ENCODE peak calls at places on chromosomes 12 and 14, in eight cellular contexts. One of them, this sample, is unnamed.

GRCh38 chr14:54568821-54569591 is 2.1 kb downstream of the SAMD4A start:
- DNase-seq in heart right ventricle: no peak
- DNase-seq in astrocyte of the spinal cord: no peak
- DNase-seq in ascending aorta: no peak
- DNase-seq in AG09309: no peak
- DNase-seq in A549: no peak
- DNase-seq in choroid plexus epithelial cell: peak; percentile 57
- DNase-seq in lower leg skin: peak; percentile 88
- DNase-seq in this sample: peak; percentile 55

GRCh38 chr12:123840765-123841425 is 78.8 kb downstream of the DNAH10 start:
- DNase-seq in heart right ventricle: no peak
- DNase-seq in astrocyte of the spinal cord: no peak
- DNase-seq in ascending aorta: no peak
- DNase-seq in AG09309: no peak
- DNase-seq in A549: no peak
- DNase-seq in choroid plexus epithelial cell: no peak
- DNase-seq in lower leg skin: no peak
- DNase-seq in this sample: peak; percentile 13

GRCh38 chr12:81722004-81722403 is 37.1 kb downstream of the PPFIA2 start:
- DNase-seq in heart right ventricle: no peak
- DNase-seq in astrocyte of the spinal cord: peak; percentile 7
- DNase-seq in ascending aorta: no peak
- DNase-seq in AG09309: no peak
- DNase-seq in A549: no peak
- DNase-seq in choroid plexus epithelial cell: peak; percentile 13
- DNase-seq in lower leg skin: no peak
- DNase-seq in this sample: no peak

GRCh38 chr14:35197015-35197414 is 74.7 kb downstream of the PRORP start:
- DNase-seq in heart right ventricle: no peak
- DNase-seq in astrocyte of the spinal cord: peak; percentile 11
- DNase-seq in ascending aorta: no peak
- DNase-seq in AG09309: no peak
- DNase-seq in A549: peak; percentile 66
- DNase-seq in choroid plexus epithelial cell: peak; percentile 37
- DNase-seq in lower leg skin: no peak
- DNase-seq in this sample: peak; percentile 67

GRCh38 chr12:128771681-128772080 is 52.1 kb downstream of the SLC15A4 start:
- DNase-seq in heart right ventricle: no peak
- DNase-seq in astrocyte of the spinal cord: no peak
- DNase-seq in ascending aorta: no peak
- DNase-seq in AG09309: no peak
- DNase-seq in A549: no peak
- DNase-seq in choroid plexus epithelial cell: peak; percentile 63
- DNase-seq in lower leg skin: no peak
- DNase-seq in this sample: peak; percentile 33

GRCh38 chr14:52188381-52188780 is 79.1 kb upstream of the PTGDR start:
- DNase-seq in heart right ventricle: no peak
- DNase-seq in astrocyte of the spinal cord: no peak
- DNase-seq in ascending aorta: no peak
- DNase-seq in AG09309: no peak
- DNase-seq in A549: no peak
- DNase-seq in choroid plexus epithelial cell: peak; percentile 0
- DNase-seq in lower leg skin: no peak
- DNase-seq in this sample: no peak

GRCh38 chr14:61609885-61610284 is 85.4 kb upstream of the HIF1A start:
- DNase-seq in heart right ventricle: no peak
- DNase-seq in astrocyte of the spinal cord: no peak
- DNase-seq in ascending aorta: no peak
- DNase-seq in AG09309: no peak
- DNase-seq in A549: no peak
- DNase-seq in choroid plexus epithelial cell: peak; percentile 83
- DNase-seq in lower leg skin: no peak
- DNase-seq in this sample: peak; percentile 98

GRCh38 chr12:6253278-6253677 is 53.1 kb downstream of the CD9 start:
- DNase-seq in heart right ventricle: no peak
- DNase-seq in astrocyte of the spinal cord: no peak
- DNase-seq in ascending aorta: no peak
- DNase-seq in AG09309: no peak
- DNase-seq in A549: no peak
- DNase-seq in choroid plexus epithelial cell: no peak
- DNase-seq in lower leg skin: no peak
- DNase-seq in this sample: no peak

GRCh38 chr12:114895822-114896221 is 211.8 kb upstream of the TBX3 start:
- DNase-seq in heart right ventricle: no peak
- DNase-seq in astrocyte of the spinal cord: no peak
- DNase-seq in ascending aorta: no peak
- DNase-seq in AG09309: no peak
- DNase-seq in A549: no peak
- DNase-seq in choroid plexus epithelial cell: peak; percentile 13
- DNase-seq in lower leg skin: no peak
- DNase-seq in this sample: no peak

GRCh38 chr14:92783813-92784431 is 10.2 kb upstream of the GOLGA5 start:
- DNase-seq in heart right ventricle: no peak
- DNase-seq in astrocyte of the spinal cord: peak; percentile 80
- DNase-seq in ascending aorta: no peak
- DNase-seq in AG09309: peak; percentile 50
- DNase-seq in A549: peak; percentile 70
- DNase-seq in choroid plexus epithelial cell: peak; percentile 86
- DNase-seq in lower leg skin: no peak
- DNase-seq in this sample: peak; percentile 78

GRCh38 chr12:19222566-19222965 is 93.0 kb downstream of the PLEKHA5 start:
- DNase-seq in heart right ventricle: no peak
- DNase-seq in astrocyte of the spinal cord: no peak
- DNase-seq in ascending aorta: no peak
- DNase-seq in AG09309: no peak
- DNase-seq in A549: no peak
- DNase-seq in choroid plexus epithelial cell: peak; percentile 41
- DNase-seq in lower leg skin: no peak
- DNase-seq in this sample: no peak

DNA sequence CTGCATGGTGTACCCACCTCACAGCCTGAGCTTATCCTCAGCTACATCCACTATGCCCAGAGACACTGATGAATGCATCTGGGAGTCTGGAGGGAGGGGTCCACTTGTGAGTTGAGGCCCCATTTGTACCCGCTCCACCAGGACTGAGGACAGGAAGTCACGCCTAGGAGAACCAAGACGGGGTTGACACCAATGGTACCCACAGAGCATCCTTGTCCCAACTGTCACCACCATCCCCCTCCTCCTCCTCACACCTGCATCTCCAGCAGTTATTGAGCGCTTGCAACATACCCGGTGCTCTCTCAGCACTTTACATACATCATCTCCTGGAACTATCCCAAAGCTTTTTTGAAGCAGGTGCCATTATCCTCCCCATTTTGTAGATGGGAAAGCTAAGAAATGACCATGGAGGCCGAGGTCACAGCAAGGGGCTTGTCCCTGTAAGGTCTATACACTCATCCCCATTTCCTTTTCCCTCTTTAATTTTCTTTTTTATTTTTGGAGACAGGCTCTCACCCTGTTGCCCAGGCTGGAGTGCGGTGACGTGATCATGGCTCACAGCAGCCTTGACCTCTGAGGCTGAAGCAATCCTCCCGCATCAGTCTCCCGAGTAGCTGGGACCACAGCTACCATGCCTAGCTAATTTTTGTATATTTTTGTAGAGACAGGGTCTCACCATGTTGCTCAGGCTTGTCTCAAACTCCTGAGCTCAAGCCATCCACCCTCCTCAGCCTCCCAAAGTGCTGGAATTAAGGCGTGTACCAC is 31.7 kb downstream of the DGLUCY start:
- DNase-seq in heart right ventricle: no peak
- DNase-seq in astrocyte of the spinal cord: no peak
- DNase-seq in ascending aorta: no peak
- DNase-seq in AG09309: no peak
- DNase-seq in A549: no peak
- DNase-seq in choroid plexus epithelial cell: no peak
- DNase-seq in lower leg skin: no peak
- DNase-seq in this sample: no peak
- TF ChIP-seq CTCF in heart right ventricle: no peak
- TF ChIP-seq CTCF in astrocyte of the spinal cord: no peak
- TF ChIP-seq CTCF in ascending aorta: no peak
- TF ChIP-seq CTCF in AG09309: no peak
- TF ChIP-seq CTCF in A549: no peak
- TF ChIP-seq CTCF in choroid plexus epithelial cell: no peak
- TF ChIP-seq CTCF in lower leg skin: no peak
- TF ChIP-seq CTCF in this sample: no peak

DNA sequence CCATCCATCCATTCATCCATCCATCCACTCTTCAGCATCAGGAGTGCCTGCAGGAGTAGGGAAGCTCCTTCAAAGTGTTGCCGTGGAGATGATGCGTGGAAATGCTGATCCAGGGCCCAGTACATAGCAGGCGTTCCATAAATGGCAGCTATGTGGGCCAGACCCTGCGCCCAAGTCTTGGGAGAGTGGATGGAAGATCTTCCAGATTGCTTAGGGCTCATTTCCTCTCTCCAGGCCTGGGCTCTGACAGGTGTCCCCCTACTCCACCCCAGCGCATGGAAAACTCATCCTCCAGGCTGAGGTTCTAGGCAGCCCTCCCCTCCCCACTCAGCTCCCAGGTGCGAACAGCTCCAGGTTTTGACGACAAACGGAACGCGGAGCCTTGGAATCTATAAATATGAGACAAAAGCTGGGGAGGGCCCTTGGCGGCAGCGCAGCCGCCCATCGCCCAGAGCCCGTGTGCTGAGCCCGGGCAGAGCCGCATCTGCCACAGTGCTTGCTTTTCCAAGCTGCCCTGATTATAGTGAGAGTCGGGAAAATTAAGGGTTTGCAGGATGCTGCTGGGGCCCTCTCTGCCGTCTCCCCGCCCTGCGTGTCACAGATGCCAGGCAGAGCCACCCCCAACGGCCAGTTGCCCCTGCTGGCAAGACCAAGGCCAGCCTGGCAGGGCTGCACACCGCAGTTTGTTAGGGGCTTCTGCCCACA is 1.6 kb downstream of the BEGAIN start:
- DNase-seq in heart right ventricle: no peak
- DNase-seq in astrocyte of the spinal cord: no peak
- DNase-seq in ascending aorta: no peak
- DNase-seq in AG09309: no peak
- DNase-seq in A549: no peak
- DNase-seq in choroid plexus epithelial cell: no peak
- DNase-seq in lower leg skin: peak; percentile 49
- DNase-seq in this sample: no peak
- H3K4me3 ChIP-seq in heart right ventricle: no peak overlapping the region
- H3K4me3 ChIP-seq in astrocyte of the spinal cord: no peak overlapping the region
- H3K4me3 ChIP-seq in ascending aorta: no peak overlapping the region
- H3K4me3 ChIP-seq in AG09309: no peak overlapping the region
- H3K4me3 ChIP-seq in A549: peak overlapping the region; percentile 94
- H3K4me3 ChIP-seq in choroid plexus epithelial cell: no peak overlapping the region
- H3K4me3 ChIP-seq in lower leg skin: no peak overlapping the region
- H3K4me3 ChIP-seq in this sample: no peak overlapping the region

DNA sequence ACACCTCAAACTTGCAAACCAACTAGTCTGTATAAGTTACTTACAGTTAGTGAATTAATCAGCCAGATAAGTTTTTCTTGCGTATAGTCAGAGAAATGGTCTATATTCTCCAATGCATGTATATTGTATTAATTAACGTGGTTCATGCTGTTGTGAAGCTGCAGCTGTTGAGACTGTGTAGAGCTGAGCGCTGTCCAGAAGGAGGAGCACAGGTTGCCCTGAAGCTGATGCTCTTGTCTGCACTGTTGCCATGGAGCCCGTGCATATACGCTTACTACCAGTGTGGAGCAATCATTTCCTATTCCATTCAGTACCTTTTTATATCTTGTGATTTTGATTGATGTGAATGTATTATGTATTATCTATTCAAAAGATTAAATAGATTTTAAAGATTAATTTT is 74.3 kb upstream of the ARID2 start:
- DNase-seq in heart right ventricle: no peak
- DNase-seq in astrocyte of the spinal cord: no peak
- DNase-seq in ascending aorta: no peak
- DNase-seq in AG09309: no peak
- DNase-seq in A549: peak; percentile 52
- DNase-seq in choroid plexus epithelial cell: peak; percentile 68
- DNase-seq in lower leg skin: no peak
- DNase-seq in this sample: peak; percentile 38
- TF ChIP-seq CTCF in heart right ventricle: no peak
- TF ChIP-seq CTCF in astrocyte of the spinal cord: no peak
- TF ChIP-seq CTCF in ascending aorta: no peak
- TF ChIP-seq CTCF in AG09309: no peak
- TF ChIP-seq CTCF in A549: no peak
- TF ChIP-seq CTCF in choroid plexus epithelial cell: peak; percentile 37
- TF ChIP-seq CTCF in lower leg skin: no peak
- TF ChIP-seq CTCF in this sample: peak; percentile 29

DNA sequence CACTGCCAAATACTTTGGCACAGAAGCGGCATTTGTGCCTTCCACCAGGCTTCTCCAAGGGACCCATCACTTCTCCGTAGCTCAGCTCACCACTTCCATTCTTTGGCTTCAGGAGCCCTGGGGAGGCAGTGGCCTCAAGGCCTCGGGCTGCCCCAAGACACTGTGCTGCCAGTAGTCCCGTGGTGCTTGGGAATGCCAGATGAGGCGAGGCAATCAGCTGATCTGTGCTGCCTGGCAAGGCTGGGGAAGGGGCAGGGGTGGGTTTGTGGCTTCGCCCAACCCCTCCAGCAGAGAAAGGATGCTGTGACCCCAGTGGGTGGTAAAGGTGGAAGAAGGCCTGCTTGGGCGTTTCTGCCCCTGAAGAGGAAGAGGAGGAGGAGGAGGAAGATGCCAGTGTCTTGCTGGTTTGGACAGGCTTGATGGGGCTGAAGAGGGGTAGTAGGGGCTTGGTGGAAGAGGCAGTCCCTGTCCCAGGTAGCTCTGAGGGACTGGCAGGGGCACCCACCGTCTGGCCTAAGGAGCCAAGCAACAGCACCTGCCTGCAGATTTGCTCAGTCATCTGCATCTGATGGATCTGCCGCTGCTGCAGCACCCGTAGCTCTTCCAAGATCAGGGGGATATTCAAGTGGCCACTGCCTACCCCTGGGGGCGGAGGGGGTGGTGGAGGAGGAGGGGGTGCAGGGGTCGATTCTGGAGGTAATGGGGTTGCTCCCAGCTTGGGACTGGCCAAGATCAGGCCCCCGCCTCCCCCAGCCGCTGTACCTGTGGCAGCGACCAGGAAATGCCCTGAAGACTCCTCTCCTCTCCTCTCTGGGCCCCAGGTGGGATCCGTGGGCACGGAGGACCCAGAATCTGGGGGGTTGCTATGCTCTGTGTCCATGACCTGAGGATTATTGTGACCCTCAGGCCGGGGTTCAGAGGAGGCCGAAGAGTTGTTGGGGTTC is 1.3 kb downstream of the SALL2 start:
- DNase-seq in heart right ventricle: no peak
- DNase-seq in astrocyte of the spinal cord: no peak
- DNase-seq in ascending aorta: no peak
- DNase-seq in AG09309: no peak
- DNase-seq in A549: no peak
- DNase-seq in choroid plexus epithelial cell: no peak
- DNase-seq in lower leg skin: no peak
- DNase-seq in this sample: no peak
- H3K4me3 ChIP-seq in heart right ventricle: peak overlapping the region; percentile 66
- H3K4me3 ChIP-seq in astrocyte of the spinal cord: peak overlapping the region; percentile 78
- H3K4me3 ChIP-seq in ascending aorta: peak overlapping the region; percentile 88
- H3K4me3 ChIP-seq in AG09309: no peak overlapping the region
- H3K4me3 ChIP-seq in A549: peak overlapping the region; percentile 52
- H3K4me3 ChIP-seq in choroid plexus epithelial cell: peak overlapping the region; percentile 81
- H3K4me3 ChIP-seq in lower leg skin: no peak overlapping the region
- H3K4me3 ChIP-seq in this sample: peak overlapping the region; percentile 81